ENCODE peak calls at places on chromosome 14, in seven cellular contexts. K is Peyer's patch; T is CD8-positive, alpha-beta memory T cell; Z is retinal pigment epithelial cell; W is GM12878; C is lower lobe of right lung; V is colonic mucosa. Y is an unnamed sample.

GRCh38 chr14:105249175-105250007 is 1.1 kb downstream of the BTBD6 start:
- DNase-seq in K (no peak), T (no peak), Z (peak), W (no peak), C (peak), V (peak), Y (no peak)

GRCh38 chr14:93114068-93114710 is 1.5 kb downstream of the ITPK1 start:
- DNase-seq in K (no peak), T (no peak), Z (no peak), W (no peak), C (no peak), V (peak), Y (no peak)

GRCh38 chr14:21030531-21030930 is 514 bp downstream of the TPPP2 start:
- DNase-seq in K (no peak), T (no peak), Z (no peak), W (no peak), C (no peak), V (no peak), Y (no peak)

GRCh38 chr14:25431211-25432076 is 381.5 kb upstream of the STXBP6 start:
- DNase-seq in K (no peak), T (no peak), Z (no peak), W (no peak), C (no peak), V (peak), Y (no peak)

GRCh38 chr14:103078420-103078749 is 5.6 kb upstream of the LBHD2 start:
- DNase-seq in K (peak), T (peak), Z (no peak), W (peak), C (peak), V (peak), Y (peak)

GRCh38 chr14:96582641-96582980 is 80.4 kb downstream of the PAPOLA start:
- DNase-seq in K (no peak), T (no peak), Z (no peak), W (no peak), C (no peak), V (no peak), Y (no peak)

GRCh38 chr14:93688239-93688666 is 100.0 kb downstream of the PRIMA1 start:
- DNase-seq in K (no peak), T (no peak), Z (no peak), W (no peak), C (no peak), V (no peak), Y (no peak)

GRCh38 chr14:76784881-76785280 is 23.6 kb downstream of the VASH1 start:
- DNase-seq in K (peak), T (peak), Z (peak), W (no peak), C (peak), V (peak), Y (peak)

GRCh38 chr14:33567003-33567735 is 383.7 kb downstream of the EGLN3 start:
- DNase-seq in K (no peak), T (no peak), Z (no peak), W (no peak), C (no peak), V (no peak), Y (no peak)

GRCh38 chr14:96138241-96138640 is 66.4 kb upstream of the BDKRB2 start:
- DNase-seq in K (no peak), T (no peak), Z (no peak), W (no peak), C (no peak), V (no peak), Y (no peak)

GRCh38 chr14:35760143-35760542 is 49.0 kb downstream of the RALGAPA1 start:
- DNase-seq in K (no peak), T (no peak), Z (no peak), W (no peak), C (no peak), V (no peak), Y (no peak)

GRCh38 chr14:68807148-68807600 is 14.3 kb upstream of the ZFP36L1 start:
- DNase-seq in K (peak), T (no peak), Z (no peak), W (no peak), C (peak), V (peak), Y (no peak)

DNA sequence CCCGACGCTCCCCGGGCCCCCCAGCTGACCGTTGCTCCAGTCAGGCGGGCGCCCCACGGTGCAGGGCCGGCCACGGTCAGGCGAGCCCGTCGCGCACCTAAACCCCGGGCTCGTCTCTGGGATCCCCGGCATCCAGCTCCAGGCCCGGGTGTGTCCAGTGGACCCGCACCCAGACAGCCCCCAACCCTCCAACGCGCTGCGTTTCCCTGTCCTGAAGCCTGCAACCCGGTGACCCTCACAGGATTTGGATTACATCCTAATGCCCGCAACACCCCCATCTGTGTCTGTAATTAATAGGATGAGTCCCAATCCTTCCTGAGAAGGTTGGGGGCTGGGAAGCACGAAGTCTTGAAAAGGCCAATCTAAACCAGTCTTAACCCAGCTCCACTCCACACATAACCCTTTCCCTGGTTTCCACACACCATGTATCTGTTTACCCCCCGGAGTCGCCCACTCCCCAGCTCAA is 10.4 kb downstream of the CPNE6 start:
- DNase-seq in K (no peak), T (no peak), Z (no peak), W (no peak), C (no peak), V (no peak), Y (no peak)
- H3K4me3 ChIP-seq in K (peak), T (peak), Z (peak), W (peak), C (peak), V (peak), Y (peak)

DNA sequence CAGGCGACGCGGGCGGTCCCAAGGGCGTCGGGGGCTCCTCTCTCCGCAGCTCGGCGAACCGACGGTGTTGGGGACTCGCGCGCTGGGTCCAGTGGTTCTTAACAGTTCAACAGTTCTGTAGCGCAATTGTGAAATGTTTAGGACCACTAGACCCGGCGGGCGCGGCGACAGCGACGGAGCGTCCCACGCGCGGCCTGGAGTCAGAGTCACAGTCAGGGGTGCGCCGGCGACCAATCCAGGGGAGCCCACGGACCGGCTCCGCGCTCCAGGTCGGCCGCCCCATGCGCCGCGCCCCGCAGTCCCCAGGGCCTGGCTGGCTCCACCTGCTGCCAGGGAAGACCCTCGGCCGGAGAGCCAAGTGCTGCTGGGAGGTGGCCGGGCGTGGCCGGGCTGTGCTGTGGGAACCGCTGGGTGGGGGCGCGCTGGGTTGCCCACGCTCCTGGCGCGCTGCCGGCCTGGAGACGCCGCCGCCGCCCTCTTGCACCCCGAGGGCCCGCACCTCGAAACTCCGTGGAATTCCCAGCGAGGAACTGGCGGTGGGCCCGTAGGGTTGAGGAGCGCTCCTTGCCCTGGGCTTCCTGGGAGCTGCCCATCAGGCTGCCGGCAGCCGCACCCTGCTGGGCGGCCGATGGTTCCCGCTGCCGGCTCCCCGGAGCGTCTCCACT is 20.9 kb upstream of the KIF26A start:
- DNase-seq in K (peak), T (no peak), Z (no peak), W (no peak), C (peak), V (peak), Y (no peak)
- H3K4me3 ChIP-seq in K (peak), T (no peak), Z (no peak), W (no peak), C (peak), V (peak), Y (no peak)

GRCh38 chr14:73234586-73235394 is 2.5 kb upstream of the PAPLN start:
- DNase-seq in K (no peak), T (no peak), Z (no peak), W (no peak), C (no peak), V (no peak), Y (no peak)
- H3K4me3 ChIP-seq in K (no peak), T (no peak), Z (no peak), W (no peak), C (no peak), V (no peak), Y (no peak)

DNA sequence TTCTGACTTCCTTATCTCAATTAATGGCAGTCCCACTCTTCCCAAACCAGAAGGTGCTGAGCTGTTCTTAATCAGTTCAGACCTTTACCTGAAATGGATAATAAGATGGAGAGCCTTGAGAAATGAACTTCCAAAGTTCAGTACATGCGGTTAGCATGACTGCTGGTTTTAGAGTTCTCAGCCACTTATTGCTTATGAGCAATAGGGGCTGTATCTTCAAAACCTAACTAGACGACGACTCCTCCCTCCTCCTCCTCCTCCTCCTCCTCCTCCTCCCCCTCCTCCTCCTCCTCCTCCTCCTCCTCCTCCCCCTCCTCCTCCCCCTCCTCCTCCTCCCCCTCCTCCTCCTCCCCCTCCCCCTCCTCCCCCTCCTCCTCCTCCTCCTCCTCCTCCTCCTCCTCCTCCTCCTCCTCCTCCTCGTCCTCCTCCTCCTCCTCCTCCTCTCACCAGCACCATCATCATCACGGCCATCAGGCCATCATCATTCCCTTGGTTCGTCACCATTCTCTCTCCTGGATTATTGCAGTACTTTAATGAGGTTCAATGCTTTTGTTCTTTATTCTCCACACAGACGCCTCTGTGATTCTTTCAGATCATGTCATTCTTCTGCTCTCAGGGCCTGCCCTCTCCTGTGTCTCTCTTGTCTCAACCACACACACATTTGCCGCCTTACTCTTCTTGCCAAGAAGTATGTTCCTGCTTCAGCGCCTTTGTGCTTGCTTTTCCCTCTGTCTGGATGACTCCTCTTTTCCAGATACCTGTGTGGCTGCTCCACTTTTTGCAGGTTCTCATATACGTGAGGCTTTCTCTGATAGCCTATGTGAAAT is 2.7 kb downstream of the PCNX1 start:
- DNase-seq in K (no peak), T (no peak), Z (no peak), W (no peak), C (no peak), V (no peak), Y (no peak)
- H3K4me3 ChIP-seq in K (no peak), T (peak), Z (peak), W (peak), C (peak), V (no peak), Y (peak)

DNA sequence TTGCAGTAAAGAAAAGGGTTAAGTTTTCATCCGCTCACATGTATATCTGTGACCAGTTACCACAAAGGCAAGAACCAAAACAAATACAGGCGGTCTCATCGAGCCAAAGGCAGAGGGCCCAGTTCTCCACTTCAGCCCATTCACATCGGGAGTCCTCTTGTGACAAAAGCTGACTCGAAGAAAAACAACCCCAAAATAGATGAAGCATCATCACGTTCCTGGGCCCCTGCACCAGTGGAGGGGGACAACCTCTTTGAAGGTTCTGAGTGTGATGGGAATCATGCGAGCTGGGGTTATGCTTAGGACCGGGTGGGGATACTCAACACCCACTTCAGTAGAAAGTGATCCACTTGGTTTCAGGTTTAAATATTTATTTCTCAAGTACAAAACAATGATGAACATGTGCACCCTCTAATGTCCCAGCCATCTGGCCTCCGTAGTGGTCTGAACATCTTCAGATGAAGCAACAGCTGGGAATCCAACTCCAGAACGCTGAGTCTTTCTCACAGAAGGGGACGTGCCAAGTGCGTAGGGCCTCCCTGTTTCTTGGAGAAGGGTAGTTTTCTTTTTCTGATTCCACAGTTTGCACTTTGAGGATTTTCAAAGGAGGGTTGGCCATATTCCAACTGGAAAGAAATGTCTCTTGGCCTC is 8.4 kb downstream of the GSC start:
- DNase-seq in K (peak), T (no peak), Z (no peak), W (no peak), C (no peak), V (no peak), Y (no peak)
- H3K4me3 ChIP-seq in K (no peak), T (no peak), Z (no peak), W (no peak), C (no peak), V (no peak), Y (no peak)

GRCh38 chr14:60512952-60513554 is 4.1 kb downstream of the SIX6 start:
- DNase-seq in K (no peak), T (no peak), Z (no peak), W (no peak), C (no peak), V (no peak), Y (no peak)

GRCh38 chr14:60510254-60510975 is 1.5 kb downstream of the SIX6 start:
- DNase-seq in K (no peak), T (no peak), Z (no peak), W (no peak), C (no peak), V (no peak), Y (no peak)

GRCh38 chr14:60509438-60510253 is 700 bp downstream of the SIX6 start:
- DNase-seq in K (no peak), T (no peak), Z (no peak), W (no peak), C (no peak), V (no peak), Y (no peak)

GRCh38 chr14:60508707-60509437 is at the start of gene SIX6:
- DNase-seq in K (no peak), T (no peak), Z (peak), W (no peak), C (no peak), V (no peak), Y (no peak)

GRCh38 chr14:60510976-60511599 is 2.1 kb downstream of the SIX6 start:
- DNase-seq in K (no peak), T (no peak), Z (no peak), W (no peak), C (no peak), V (no peak), Y (no peak)
- H3K4me3 ChIP-seq in K (no peak), T (no peak), Z (no peak), W (no peak), C (peak), V (no peak), Y (no peak)

DNA sequence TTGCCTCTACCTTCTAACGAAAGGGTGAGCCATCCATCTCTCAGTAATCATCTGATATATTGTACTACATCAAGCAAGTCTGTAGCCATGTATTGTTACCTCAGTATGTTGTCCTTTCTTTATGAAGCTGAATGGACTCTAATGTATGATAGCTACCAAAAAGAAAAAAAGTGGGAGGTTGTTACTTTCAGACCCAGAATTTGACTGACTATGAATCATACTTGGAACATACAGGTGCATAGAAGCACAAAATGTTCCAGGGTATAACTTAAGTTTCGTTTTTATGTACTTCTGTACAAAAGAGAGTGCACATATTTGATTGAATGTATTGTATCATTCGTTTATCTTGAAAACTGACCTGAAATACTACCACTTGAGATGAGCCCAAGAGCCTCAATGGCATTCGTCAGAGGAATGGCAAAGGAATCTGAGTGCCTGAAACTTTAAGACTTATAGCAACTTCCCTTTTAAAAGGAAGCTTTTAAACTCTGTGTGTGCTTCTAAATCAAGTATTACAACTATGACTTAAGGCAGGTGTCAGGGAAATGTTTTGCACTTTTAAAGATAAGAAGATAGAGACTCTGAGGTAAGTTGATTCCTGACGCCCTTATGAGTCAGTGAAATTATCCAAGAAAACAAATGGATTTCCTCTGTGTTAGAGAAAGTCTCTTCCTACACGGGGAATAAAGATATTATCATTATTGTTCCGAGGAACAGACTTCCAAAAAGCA is 951.5 kb downstream of the GALC start:
- DNase-seq in K (no peak), T (no peak), Z (no peak), W (no peak), C (no peak), V (no peak), Y (no peak)
- H3K4me3 ChIP-seq in K (no peak), T (no peak), Z (no peak), W (no peak), C (no peak), V (no peak), Y (no peak)

DNA sequence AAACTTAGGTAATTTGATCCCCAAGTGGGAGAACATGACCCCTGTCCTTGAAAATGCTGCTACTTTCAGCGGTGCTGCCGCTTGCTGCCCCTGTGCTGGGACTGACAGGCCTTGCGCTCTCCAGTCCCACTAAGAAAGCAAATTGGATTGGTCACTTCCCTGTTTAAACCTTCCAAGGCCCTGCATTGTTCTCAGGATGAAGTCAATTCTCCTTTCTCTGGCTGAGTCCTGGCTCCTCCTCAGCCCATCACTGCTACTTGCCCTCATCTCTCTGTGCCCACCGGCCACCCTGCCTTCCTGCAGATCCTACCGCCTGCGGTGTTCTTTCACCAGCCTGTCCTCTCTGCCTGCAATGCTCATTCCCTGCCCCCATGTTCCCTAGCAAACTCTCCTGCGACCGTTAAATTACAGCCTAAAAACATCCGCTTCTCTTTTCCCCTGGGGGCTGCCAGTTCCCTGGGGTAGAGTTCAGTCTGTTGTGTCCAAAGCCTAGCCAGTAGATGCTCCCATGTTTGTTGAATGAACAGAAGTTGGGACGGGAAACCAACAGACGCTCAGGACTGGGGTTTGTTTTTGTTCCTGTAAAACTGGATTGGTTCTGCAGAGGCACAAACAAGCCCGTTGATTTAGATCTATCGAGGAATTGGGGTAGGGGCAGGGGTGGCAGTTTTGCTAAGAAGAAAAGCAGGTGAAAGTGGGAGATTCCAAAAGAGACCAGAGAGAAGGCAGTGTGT is 127.3 kb upstream of the HIF1A start:
- DNase-seq in K (peak), T (no peak), Z (no peak), W (no peak), C (no peak), V (no peak), Y (no peak)
- H3K4me3 ChIP-seq in K (peak), T (peak), Z (no peak), W (peak), C (peak), V (peak), Y (no peak)

GRCh38 chr14:80681651-80682050 is 259.9 kb downstream of the CEP128 start:
- DNase-seq in K (no peak), T (no peak), Z (no peak), W (no peak), C (no peak), V (no peak), Y (no peak)

GRCh38 chr14:80678436-80678835 is 263.1 kb downstream of the CEP128 start:
- DNase-seq in K (no peak), T (no peak), Z (no peak), W (no peak), C (no peak), V (no peak), Y (peak)

GRCh38 chr14:80679273-80679672 is 262.3 kb downstream of the CEP128 start:
- DNase-seq in K (no peak), T (no peak), Z (no peak), W (no peak), C (no peak), V (no peak), Y (no peak)
- H3K4me3 ChIP-seq in K (no peak), T (no peak), Z (no peak), W (no peak), C (no peak), V (no peak), Y (no peak)

GRCh38 chr14:42335918-42336317 is 729.2 kb downstream of the LRFN5 start:
- DNase-seq in K (no peak), T (no peak), Z (no peak), W (no peak), C (no peak), V (no peak), Y (no peak)
- H3K4me3 ChIP-seq in K (no peak), T (no peak), Z (no peak), W (no peak), C (no peak), V (no peak), Y (no peak)

Y was measured in HFF-Myc.